ENCODE peak calls at places on chromosomes 7 and 10, in six cellular contexts. One of them, this sample, is unnamed.

GRCh38 chr10:113273151-113273876 is 279.5 kb upstream of the HABP2 start:
- DNase-seq in lower leg skin: no peak
- DNase-seq in HepG2: no peak
- DNase-seq in right lobe of liver: no peak
- DNase-seq in PC-3: no peak
- DNase-seq in A549: no peak
- DNase-seq in this sample: no peak

GRCh38 chr10:72084094-72084459 is 4.3 kb downstream of the SPOCK2 start:
- DNase-seq in A549: no peak
- DNase-seq in lower leg skin: peak
- DNase-seq in right lobe of liver: no peak
- DNase-seq in PC-3: no peak
- DNase-seq in HepG2: no peak
- DNase-seq in this sample: no peak

GRCh38 chr7:132009778-132010177 is 453.4 kb upstream of the PODXL start:
- DNase-seq in lower leg skin: no peak
- DNase-seq in PC-3: no peak
- DNase-seq in HepG2: no peak
- DNase-seq in right lobe of liver: no peak
- DNase-seq in A549: no peak
- DNase-seq in this sample: no peak

GRCh38 chr7:150983893-150984368 is 5.8 kb upstream of the KCNH2 start:
- DNase-seq in right lobe of liver: peak
- DNase-seq in PC-3: peak
- DNase-seq in HepG2: no peak
- DNase-seq in A549: no peak
- DNase-seq in lower leg skin: no peak
- DNase-seq in this sample: no peak

GRCh38 chr10:89963446-89964102 is 262.2 kb downstream of the KIF20B start:
- DNase-seq in HepG2: no peak
- DNase-seq in A549: no peak
- DNase-seq in lower leg skin: no peak
- DNase-seq in PC-3: no peak
- DNase-seq in right lobe of liver: no peak
- DNase-seq in this sample: no peak

GRCh38 chr10:22253578-22253882 is 35.7 kb upstream of the EBLN1 start:
- DNase-seq in lower leg skin: no peak
- DNase-seq in PC-3: no peak
- DNase-seq in A549: no peak
- DNase-seq in HepG2: no peak
- DNase-seq in right lobe of liver: peak
- DNase-seq in this sample: no peak

GRCh38 chr7:140235114-140235513 is 58.3 kb upstream of the KDM7A start:
- DNase-seq in A549: no peak
- DNase-seq in HepG2: no peak
- DNase-seq in PC-3: no peak
- DNase-seq in lower leg skin: no peak
- DNase-seq in right lobe of liver: no peak
- DNase-seq in this sample: no peak

GRCh38 chr10:125209591-125210373 is 49.4 kb upstream of the CTBP2 start:
- DNase-seq in right lobe of liver: no peak
- DNase-seq in A549: no peak
- DNase-seq in HepG2: no peak
- DNase-seq in lower leg skin: no peak
- DNase-seq in PC-3: no peak
- DNase-seq in this sample: no peak

GRCh38 chr7:129498021-129498420 is 4.3 kb upstream of the SMKR1 start:
- DNase-seq in lower leg skin: peak
- DNase-seq in HepG2: no peak
- DNase-seq in PC-3: no peak
- DNase-seq in A549: no peak
- DNase-seq in right lobe of liver: no peak
- DNase-seq in this sample: no peak

GRCh38 chr7:73811760-73812168 is 19.0 kb upstream of the CLDN4 start:
- DNase-seq in HepG2: peak
- DNase-seq in right lobe of liver: peak
- DNase-seq in A549: peak
- DNase-seq in lower leg skin: peak
- DNase-seq in PC-3: peak
- DNase-seq in this sample: no peak

GRCh38 chr10:124640538-124641231 is 103.5 kb downstream of the FAM53B start:
- DNase-seq in PC-3: no peak
- DNase-seq in HepG2: no peak
- DNase-seq in right lobe of liver: no peak
- DNase-seq in lower leg skin: no peak
- DNase-seq in A549: no peak
- DNase-seq in this sample: no peak

GRCh38 chr10:112706580-112706979 is 243.5 kb upstream of the TCF7L2 start:
- DNase-seq in HepG2: no peak
- DNase-seq in right lobe of liver: no peak
- DNase-seq in PC-3: no peak
- DNase-seq in lower leg skin: no peak
- DNase-seq in A549: no peak
- DNase-seq in this sample: no peak

GRCh38 chr7:78370931-78371330 is 572.4 kb downstream of the PHTF2 start:
- DNase-seq in PC-3: no peak
- DNase-seq in right lobe of liver: no peak
- DNase-seq in lower leg skin: no peak
- DNase-seq in HepG2: no peak
- DNase-seq in A549: no peak
- DNase-seq in this sample: no peak

GRCh38 chr10:607545-608196 is 81.8 kb downstream of the DIP2C start:
- DNase-seq in right lobe of liver: no peak
- DNase-seq in A549: no peak
- DNase-seq in HepG2: no peak
- DNase-seq in PC-3: no peak
- DNase-seq in lower leg skin: no peak
- DNase-seq in this sample: no peak

GRCh38 chr10:130138479-130138866 is 2.3 kb downstream of the GLRX3 start:
- DNase-seq in right lobe of liver: no peak
- DNase-seq in HepG2: peak
- DNase-seq in lower leg skin: no peak
- DNase-seq in A549: peak
- DNase-seq in PC-3: peak
- DNase-seq in this sample: no peak

DNA sequence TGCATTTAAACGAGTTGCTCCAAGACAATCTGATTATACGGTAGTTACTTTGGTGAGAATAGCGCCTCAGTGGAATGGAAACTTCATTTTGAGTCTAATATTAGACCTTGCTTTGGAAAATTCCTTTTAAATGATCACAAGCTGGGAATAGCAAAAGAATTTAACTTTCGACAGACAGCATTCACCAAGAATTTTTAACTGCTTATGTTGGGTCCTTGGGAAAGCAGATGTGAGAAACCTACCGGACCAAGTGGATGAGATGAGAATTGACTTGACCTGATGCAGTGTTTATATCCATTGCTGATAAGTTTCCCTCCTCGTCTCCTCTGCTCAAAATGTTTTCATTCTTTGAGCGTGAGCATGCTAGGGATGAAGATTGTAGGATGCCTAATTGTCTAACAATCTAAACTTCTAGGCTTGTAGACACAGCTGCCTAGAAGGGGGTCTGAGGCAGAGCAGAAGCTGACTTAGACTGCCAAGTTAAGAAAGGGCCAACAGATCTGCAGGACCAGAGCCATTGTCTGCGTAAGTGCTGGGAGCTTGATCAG is 126.9 kb downstream of the CNNM2 start:
- DNase-seq in lower leg skin: no peak
- DNase-seq in right lobe of liver: no peak
- DNase-seq in HepG2: no peak
- DNase-seq in A549: no peak
- DNase-seq in PC-3: no peak
- DNase-seq in this sample: peak
- H3K4me3 ChIP-seq in lower leg skin: no peak
- H3K4me3 ChIP-seq in right lobe of liver: no peak
- H3K4me3 ChIP-seq in HepG2: no peak
- H3K4me3 ChIP-seq in A549: no peak
- H3K4me3 ChIP-seq in PC-3: no peak
- H3K4me3 ChIP-seq in this sample: no peak

GRCh38 chr7:156505876-156506275 is 134.7 kb upstream of the RNF32 start:
- DNase-seq in HepG2: no peak
- DNase-seq in lower leg skin: no peak
- DNase-seq in right lobe of liver: no peak
- DNase-seq in A549: no peak
- DNase-seq in PC-3: no peak
- DNase-seq in this sample: no peak

GRCh38 chr7:156504687-156505545 is 135.7 kb upstream of the RNF32 start:
- DNase-seq in A549: no peak
- DNase-seq in lower leg skin: no peak
- DNase-seq in PC-3: no peak
- DNase-seq in right lobe of liver: no peak
- DNase-seq in HepG2: peak
- DNase-seq in this sample: no peak

GRCh38 chr7:156504006-156504405 is 136.6 kb upstream of the RNF32 start:
- DNase-seq in PC-3: no peak
- DNase-seq in lower leg skin: no peak
- DNase-seq in HepG2: no peak
- DNase-seq in right lobe of liver: no peak
- DNase-seq in A549: no peak
- DNase-seq in this sample: no peak

GRCh38 chr7:156499247-156499881 is 141.2 kb upstream of the RNF32 start:
- DNase-seq in A549: no peak
- DNase-seq in HepG2: no peak
- DNase-seq in right lobe of liver: no peak
- DNase-seq in PC-3: no peak
- DNase-seq in lower leg skin: no peak
- DNase-seq in this sample: no peak

DNA sequence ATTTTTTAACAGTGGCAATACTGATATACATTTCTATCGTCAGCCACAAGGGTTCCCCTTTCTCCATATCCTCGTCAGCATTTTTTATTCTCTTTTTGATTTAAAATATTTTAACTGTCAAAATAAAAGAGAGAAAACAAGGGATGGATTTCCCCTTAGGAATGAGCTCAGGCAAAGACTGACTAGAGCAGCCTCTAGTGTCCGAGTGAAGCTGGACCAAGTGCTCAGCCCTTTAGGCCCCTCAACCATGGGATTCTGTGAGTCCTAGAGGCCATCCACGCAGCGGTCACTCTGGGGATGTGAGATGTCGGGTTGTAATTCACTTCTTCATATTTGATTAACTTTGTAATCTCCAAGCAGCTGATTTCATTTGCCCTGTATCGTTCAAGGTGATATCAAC is 137.4 kb upstream of the RNF32 start:
- DNase-seq in right lobe of liver: no peak
- DNase-seq in HepG2: no peak
- DNase-seq in A549: no peak
- DNase-seq in PC-3: no peak
- DNase-seq in lower leg skin: no peak
- DNase-seq in this sample: no peak
- TF ChIP-seq CTCF in right lobe of liver: no peak
- TF ChIP-seq CTCF in HepG2: peak
- TF ChIP-seq CTCF in A549: peak
- TF ChIP-seq CTCF in PC-3: peak
- TF ChIP-seq CTCF in lower leg skin: no peak
- TF ChIP-seq CTCF in this sample: no peak

GRCh38 chr7:40507166-40507565 is 372.4 kb downstream of the SUGCT start:
- DNase-seq in right lobe of liver: no peak
- DNase-seq in A549: no peak
- DNase-seq in HepG2: peak
- DNase-seq in PC-3: peak
- DNase-seq in lower leg skin: no peak
- DNase-seq in this sample: no peak

GRCh38 chr7:40506158-40506557 is 371.4 kb downstream of the SUGCT start:
- DNase-seq in lower leg skin: no peak
- DNase-seq in A549: no peak
- DNase-seq in PC-3: no peak
- DNase-seq in HepG2: no peak
- DNase-seq in right lobe of liver: no peak
- DNase-seq in this sample: no peak

GRCh38 chr7:40509301-40509700 is 374.5 kb downstream of the SUGCT start:
- DNase-seq in A549: no peak
- DNase-seq in PC-3: no peak
- DNase-seq in lower leg skin: no peak
- DNase-seq in right lobe of liver: no peak
- DNase-seq in HepG2: no peak
- DNase-seq in this sample: no peak
- H3K4me3 ChIP-seq in A549: no peak
- H3K4me3 ChIP-seq in PC-3: no peak
- H3K4me3 ChIP-seq in lower leg skin: no peak
- H3K4me3 ChIP-seq in right lobe of liver: no peak
- H3K4me3 ChIP-seq in HepG2: no peak
- H3K4me3 ChIP-seq in this sample: no peak

DNA sequence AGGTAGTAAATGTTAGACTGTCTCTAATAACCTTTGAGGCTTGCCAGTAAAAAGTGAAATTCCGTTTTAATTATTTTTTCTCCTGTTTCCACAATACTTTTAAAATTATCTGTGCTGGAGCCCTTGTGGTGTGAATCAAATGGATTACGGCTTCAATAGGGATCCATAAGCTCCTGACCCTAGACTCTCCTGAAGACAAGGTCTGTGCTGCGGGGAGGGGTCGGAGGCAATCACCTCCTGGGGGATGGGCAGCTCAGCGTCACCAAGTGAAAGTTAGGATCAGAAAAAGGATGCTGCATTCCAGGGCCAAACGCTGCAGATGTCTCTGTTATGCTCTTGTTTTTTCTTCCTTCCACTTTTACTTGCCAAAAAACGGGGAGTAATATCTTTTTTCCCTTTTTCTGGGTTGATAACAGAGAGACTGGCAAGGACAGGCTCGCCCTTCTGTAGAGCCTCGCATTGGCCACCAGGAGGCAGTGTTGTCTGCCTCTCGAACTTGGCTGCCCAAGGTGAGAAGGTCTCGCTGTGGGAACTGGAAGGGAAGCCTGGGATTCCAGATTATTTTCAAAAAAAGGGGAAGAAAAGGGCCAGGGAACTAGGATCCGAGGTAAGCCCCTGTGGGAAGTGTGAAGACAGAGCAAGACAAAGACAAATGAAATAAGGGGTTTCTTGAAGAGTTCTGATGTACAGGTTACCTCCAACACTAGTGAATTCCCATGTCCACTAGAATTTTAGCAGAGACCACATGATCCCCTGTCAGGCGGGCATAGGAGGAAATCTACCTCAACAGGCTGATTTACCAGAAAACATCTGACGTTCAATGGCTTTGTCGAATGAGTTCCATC is 621.9 kb downstream of the ACTR3B start:
- DNase-seq in right lobe of liver: peak
- DNase-seq in lower leg skin: no peak
- DNase-seq in HepG2: peak
- DNase-seq in A549: peak
- DNase-seq in PC-3: peak
- DNase-seq in this sample: no peak
- TF ChIP-seq CTCF in right lobe of liver: peak
- TF ChIP-seq CTCF in lower leg skin: peak
- TF ChIP-seq CTCF in HepG2: peak
- TF ChIP-seq CTCF in A549: peak
- TF ChIP-seq CTCF in PC-3: peak
- TF ChIP-seq CTCF in this sample: no peak